ENCODE peak calls at places on chromosomes 7 and 10, in four cellular contexts. One of them, this sample, is unnamed.

GRCh38 chr10:110919971-110920881 is 822 bp downstream of the SHOC2 start:
- DNase-seq in cardiac muscle cell: peak; percentile 60
- DNase-seq in CD4-positive, alpha-beta T cell: no peak
- DNase-seq in endothelial cell of umbilical vein: peak; percentile 57
- DNase-seq in this sample: peak; percentile 8

GRCh38 chr7:2081526-2082356 is 151.0 kb downstream of the MAD1L1 start:
- DNase-seq in cardiac muscle cell: no peak
- DNase-seq in endothelial cell of umbilical vein: no peak
- DNase-seq in CD4-positive, alpha-beta T cell: no peak
- DNase-seq in this sample: no peak

GRCh38 chr10:116170815-116171250 is 102.2 kb downstream of the GFRA1 start:
- DNase-seq in cardiac muscle cell: no peak
- DNase-seq in endothelial cell of umbilical vein: no peak
- DNase-seq in CD4-positive, alpha-beta T cell: no peak
- DNase-seq in this sample: no peak

GRCh38 chr10:79491171-79491835 is 21.0 kb upstream of the EIF5AL1 start:
- DNase-seq in cardiac muscle cell: no peak
- DNase-seq in endothelial cell of umbilical vein: no peak
- DNase-seq in CD4-positive, alpha-beta T cell: no peak
- DNase-seq in this sample: no peak

GRCh38 chr10:74988787-74989574 is 122.5 kb upstream of the SAMD8 start:
- DNase-seq in cardiac muscle cell: no peak
- DNase-seq in CD4-positive, alpha-beta T cell: no peak
- DNase-seq in endothelial cell of umbilical vein: peak; percentile 19
- DNase-seq in this sample: no peak

GRCh38 chr10:6918305-6918704 is 338.2 kb upstream of the PRKCQ start:
- DNase-seq in CD4-positive, alpha-beta T cell: peak; percentile 47
- DNase-seq in cardiac muscle cell: no peak
- DNase-seq in endothelial cell of umbilical vein: no peak
- DNase-seq in this sample: peak; percentile 33

GRCh38 chr10:42990016-42990720 is 86.7 kb upstream of the RET start:
- DNase-seq in CD4-positive, alpha-beta T cell: no peak
- DNase-seq in endothelial cell of umbilical vein: no peak
- DNase-seq in cardiac muscle cell: no peak
- DNase-seq in this sample: no peak

GRCh38 chr7:133235212-133235883 is 17.5 kb upstream of the EXOC4 start:
- DNase-seq in CD4-positive, alpha-beta T cell: no peak
- DNase-seq in cardiac muscle cell: no peak
- DNase-seq in endothelial cell of umbilical vein: peak; percentile 90
- DNase-seq in this sample: no peak

GRCh38 chr7:43834463-43835251 is 34.7 kb downstream of the MRPS24 start:
- DNase-seq in endothelial cell of umbilical vein: peak; percentile 22
- DNase-seq in CD4-positive, alpha-beta T cell: peak; percentile 8
- DNase-seq in cardiac muscle cell: no peak
- DNase-seq in this sample: peak; percentile 5

GRCh38 chr10:46329690-46330016 is 42.9 kb downstream of the ANTXRL start:
- DNase-seq in CD4-positive, alpha-beta T cell: no peak
- DNase-seq in cardiac muscle cell: no peak
- DNase-seq in endothelial cell of umbilical vein: no peak
- DNase-seq in this sample: no peak

GRCh38 chr10:132937861-132938260 is 4.5 kb downstream of the CFAP46 start:
- DNase-seq in CD4-positive, alpha-beta T cell: no peak
- DNase-seq in endothelial cell of umbilical vein: no peak
- DNase-seq in cardiac muscle cell: no peak
- DNase-seq in this sample: no peak

GRCh38 chr10:14665304-14665703 is 109.4 kb downstream of the FAM107B start:
- DNase-seq in cardiac muscle cell: no peak
- DNase-seq in CD4-positive, alpha-beta T cell: no peak
- DNase-seq in endothelial cell of umbilical vein: no peak
- DNase-seq in this sample: no peak

GRCh38 chr7:87206361-87206760 is 13.2 kb downstream of the TMEM243 start:
- DNase-seq in cardiac muscle cell: no peak
- DNase-seq in endothelial cell of umbilical vein: no peak
- DNase-seq in CD4-positive, alpha-beta T cell: no peak
- DNase-seq in this sample: no peak

GRCh38 chr10:5666324-5667220 is at the start of gene ASB13:
- DNase-seq in endothelial cell of umbilical vein: peak; percentile 40
- DNase-seq in cardiac muscle cell: peak; percentile 89
- DNase-seq in CD4-positive, alpha-beta T cell: peak; percentile 3
- DNase-seq in this sample: peak; percentile 14

GRCh38 chr7:103630318-103630717 is 184.3 kb upstream of the SLC26A5 start:
- DNase-seq in cardiac muscle cell: no peak
- DNase-seq in CD4-positive, alpha-beta T cell: no peak
- DNase-seq in endothelial cell of umbilical vein: no peak
- DNase-seq in this sample: no peak

GRCh38 chr7:140084972-140085371 is 22.2 kb upstream of the PARP12 start:
- DNase-seq in CD4-positive, alpha-beta T cell: no peak
- DNase-seq in cardiac muscle cell: no peak
- DNase-seq in endothelial cell of umbilical vein: peak; percentile 13
- DNase-seq in this sample: no peak

GRCh38 chr7:192701-193536 is 548 bp downstream of the FAM20C start:
- DNase-seq in cardiac muscle cell: peak; percentile 36
- DNase-seq in endothelial cell of umbilical vein: no peak
- DNase-seq in CD4-positive, alpha-beta T cell: no peak
- DNase-seq in this sample: no peak

GRCh38 chr10:57096044-57096443 is 735.0 kb upstream of the ZWINT start:
- DNase-seq in cardiac muscle cell: no peak
- DNase-seq in endothelial cell of umbilical vein: no peak
- DNase-seq in CD4-positive, alpha-beta T cell: no peak
- DNase-seq in this sample: no peak

GRCh38 chr10:19549503-19549902 is 266.7 kb upstream of the PLXDC2 start:
- DNase-seq in CD4-positive, alpha-beta T cell: no peak
- DNase-seq in cardiac muscle cell: no peak
- DNase-seq in endothelial cell of umbilical vein: no peak
- DNase-seq in this sample: no peak

GRCh38 chr7:111532625-111533024 is 29.7 kb downstream of the IMMP2L start:
- DNase-seq in CD4-positive, alpha-beta T cell: no peak
- DNase-seq in endothelial cell of umbilical vein: no peak
- DNase-seq in cardiac muscle cell: peak; percentile 14
- DNase-seq in this sample: no peak

GRCh38 chr10:121526801-121527221 is 71.4 kb downstream of the FGFR2 start:
- DNase-seq in CD4-positive, alpha-beta T cell: no peak
- DNase-seq in endothelial cell of umbilical vein: no peak
- DNase-seq in cardiac muscle cell: no peak
- DNase-seq in this sample: no peak

GRCh38 chr7:28793383-28793782 is 164.7 kb downstream of the TRIL start:
- DNase-seq in cardiac muscle cell: no peak
- DNase-seq in endothelial cell of umbilical vein: no peak
- DNase-seq in CD4-positive, alpha-beta T cell: no peak
- DNase-seq in this sample: no peak

GRCh38 chr10:92914478-92915066 is 66.3 kb downstream of the EXOC6 start:
- DNase-seq in endothelial cell of umbilical vein: peak; percentile 57
- DNase-seq in CD4-positive, alpha-beta T cell: peak; percentile 15
- DNase-seq in cardiac muscle cell: peak; percentile 89
- DNase-seq in this sample: peak; percentile 9

DNA sequence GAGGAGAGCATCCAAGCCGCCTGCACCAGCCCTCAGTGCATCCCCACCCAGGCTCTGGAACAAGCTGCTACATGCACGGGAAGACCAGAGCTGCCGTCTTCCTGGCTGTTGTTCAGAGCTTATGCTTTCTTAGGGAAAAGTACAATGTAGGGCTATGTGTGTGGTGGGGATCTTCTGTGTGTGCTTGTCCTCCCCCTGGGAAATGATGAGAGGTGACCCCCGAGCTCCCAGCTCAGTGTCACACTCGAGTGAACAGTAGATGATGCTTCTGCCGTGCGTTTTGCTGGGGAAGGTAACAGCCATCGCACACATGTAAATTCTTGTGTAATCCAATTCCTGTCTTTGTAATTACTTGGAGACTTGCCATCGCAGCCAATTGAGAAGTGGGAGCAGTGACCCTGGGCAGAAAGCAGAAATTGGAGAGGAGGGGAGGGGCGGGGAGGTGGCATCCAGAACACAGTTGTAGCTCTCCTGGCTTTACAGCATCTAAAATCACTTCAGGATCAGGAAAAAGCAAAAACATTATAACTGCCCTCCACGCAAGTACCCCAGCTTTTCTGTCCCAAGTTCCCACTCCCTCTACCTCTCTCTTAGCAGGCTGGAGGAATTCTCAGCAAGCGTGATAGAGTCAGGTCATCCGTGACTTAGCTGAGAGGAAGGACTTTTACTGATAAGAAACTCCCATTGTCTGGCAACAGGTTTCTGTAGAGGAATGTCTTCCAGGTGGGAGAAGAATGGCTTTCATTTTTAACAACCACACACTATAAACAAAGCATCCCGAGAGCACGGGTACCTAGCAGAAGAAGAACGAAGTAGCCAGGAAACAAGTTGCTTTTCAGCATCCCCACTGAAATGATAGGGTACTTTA is 149.6 kb downstream of the TCF7L2 start:
- DNase-seq in CD4-positive, alpha-beta T cell: no peak
- DNase-seq in cardiac muscle cell: peak; percentile 13
- DNase-seq in endothelial cell of umbilical vein: peak; percentile 66
- DNase-seq in this sample: no peak
- H3K9me3 ChIP-seq in CD4-positive, alpha-beta T cell: no peaks in the 10 kb centered on the region
- H3K9me3 ChIP-seq in cardiac muscle cell: no peaks in the 10 kb centered on the region
- H3K9me3 ChIP-seq in endothelial cell of umbilical vein: no peaks in the 10 kb centered on the region
- H3K9me3 ChIP-seq in this sample: no peaks in the 10 kb centered on the region

DNA sequence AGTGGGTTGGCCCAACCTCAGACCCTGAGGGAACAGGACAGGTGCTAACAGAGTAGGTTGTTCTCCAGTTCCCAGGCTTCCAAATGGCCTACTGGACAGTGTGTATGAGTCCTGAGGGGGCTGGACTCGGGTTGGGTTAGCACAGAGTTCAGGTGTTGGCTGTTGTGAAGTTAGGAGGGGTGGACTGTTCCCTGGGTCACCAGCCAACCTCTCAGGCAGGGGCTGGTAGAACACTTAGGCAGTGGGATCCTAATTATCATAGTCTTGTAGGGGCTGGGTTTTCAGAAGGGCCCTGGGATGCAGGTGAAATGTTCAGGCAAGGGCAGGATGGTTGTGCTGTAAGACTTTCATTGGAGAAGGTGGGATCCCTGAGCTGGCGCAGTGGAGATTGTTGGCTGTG is 293.0 kb downstream of the ZWINT start:
- DNase-seq in cardiac muscle cell: no peak
- DNase-seq in endothelial cell of umbilical vein: no peak
- DNase-seq in CD4-positive, alpha-beta T cell: no peak
- DNase-seq in this sample: no peak
- H3K9me3 ChIP-seq in cardiac muscle cell: no peaks in the 10 kb centered on the region
- H3K9me3 ChIP-seq in endothelial cell of umbilical vein: peaks cover 5% of the 10 kb centered on the region
- H3K9me3 ChIP-seq in CD4-positive, alpha-beta T cell: no peaks in the 10 kb centered on the region
- H3K9me3 ChIP-seq in this sample: no peaks in the 10 kb centered on the region

DNA sequence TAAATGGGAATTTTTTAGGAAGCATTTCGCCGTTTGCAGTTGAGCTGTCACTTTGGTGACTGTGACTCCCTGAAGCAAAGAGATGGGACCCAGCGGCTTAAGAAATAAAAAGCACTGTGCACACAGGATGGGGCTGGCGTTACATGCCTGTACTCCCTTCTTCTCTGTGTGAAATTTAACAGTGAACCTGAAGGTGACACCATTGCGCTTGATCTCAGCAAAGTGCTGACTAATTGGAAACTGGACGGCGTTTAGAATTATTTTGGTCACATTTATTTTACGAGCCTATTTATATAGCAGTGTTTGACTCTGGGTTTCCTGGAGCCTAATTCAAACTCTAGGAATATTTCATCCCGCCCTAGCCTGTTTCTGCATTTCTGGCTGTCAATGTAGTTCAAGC is 146.2 kb downstream of the PAXIP1 start:
- DNase-seq in CD4-positive, alpha-beta T cell: no peak
- DNase-seq in cardiac muscle cell: no peak
- DNase-seq in endothelial cell of umbilical vein: no peak
- DNase-seq in this sample: no peak
- H3K9me3 ChIP-seq in CD4-positive, alpha-beta T cell: no peaks in the 10 kb centered on the region
- H3K9me3 ChIP-seq in cardiac muscle cell: no peaks in the 10 kb centered on the region
- H3K9me3 ChIP-seq in endothelial cell of umbilical vein: peaks cover 5% of the 10 kb centered on the region
- H3K9me3 ChIP-seq in this sample: no peaks in the 10 kb centered on the region

GRCh38 chr7:158051372-158051760 is 536.3 kb downstream of the PTPRN2 start:
- DNase-seq in CD4-positive, alpha-beta T cell: no peak
- DNase-seq in endothelial cell of umbilical vein: no peak
- DNase-seq in cardiac muscle cell: no peak
- DNase-seq in this sample: no peak
- H3K9me3 ChIP-seq in CD4-positive, alpha-beta T cell: no peaks in the 10 kb centered on the region
- H3K9me3 ChIP-seq in endothelial cell of umbilical vein: peaks cover 4% of the 10 kb centered on the region
- H3K9me3 ChIP-seq in cardiac muscle cell: no peaks in the 10 kb centered on the region
- H3K9me3 ChIP-seq in this sample: no peaks in the 10 kb centered on the region

This sample was measured in T-helper 17 cell.